ENCODE peak calls at places on chromosomes 1 and 21, in ten cellular contexts. E is H1; R is HT1080; M is mesenchymal stem cell; X is DMS153; L is left cardiac atrium; D is HFFc6; T is activated CD4-positive, alpha-beta T cell treated with anti-CD3 and anti-CD28 coated beads, Interleukin-2, amount 50 U/mL, for 1 hour; J is ACHN; K is mesothelial cell of epicardium. C is an unnamed sample.

GRCh38 chr21:44865561-44866280 is 7.8 kb downstream of the PTTG1IP start:
- DNase-seq in X (no peak), L (no peak), E (no peak), M (no peak), D (no peak), J (no peak), R (peak; percentile 21), K (no peak), T (peak; percentile 19), C (no peak)

GRCh38 chr1:5768014-5768413 is 224.2 kb downstream of the NPHP4 start:
- DNase-seq in R (no peak), E (no peak), X (no peak), K (no peak), M (no peak), D (no peak), L (no peak), J (no peak), T (no peak), C (no peak)

GRCh38 chr1:176847052-176847451 is 317.5 kb downstream of the ASTN1 start:
- DNase-seq in X (no peak), M (no peak), R (no peak), J (no peak), D (no peak), K (no peak), L (no peak), E (no peak), T (no peak), C (no peak)

GRCh38 chr1:7356079-7356478 is 415.0 kb upstream of the VAMP3 start:
- DNase-seq in D (no peak), L (no peak), M (no peak), T (no peak), R (no peak), K (no peak), X (peak; percentile 30), J (no peak), E (no peak), C (no peak)

GRCh38 chr1:67652800-67653199 is 32.2 kb upstream of the GADD45A start:
- DNase-seq in E (no peak), L (no peak), J (peak; percentile 27), K (no peak), M (peak; percentile 80), T (no peak), R (peak; percentile 84), D (peak; percentile 69), X (no peak), C (peak; percentile 94)

GRCh38 chr1:117573386-117574040 is 32.3 kb upstream of the TENT5C start:
- DNase-seq in D (no peak), L (no peak), J (no peak), M (peak; percentile 12), R (peak; percentile 59), X (no peak), E (no peak), K (peak; percentile 7), T (no peak), C (peak; percentile 27)

GRCh38 chr1:201032408-201032807 is 8.9 kb upstream of the KIF21B start:
- DNase-seq in D (no peak), X (no peak), L (no peak), K (no peak), R (no peak), M (no peak), E (no peak), J (no peak), T (no peak), C (no peak)

GRCh38 chr1:201125805-201126204 is 1.2 kb downstream of the ASCL5 start:
- DNase-seq in M (no peak), D (no peak), L (no peak), X (no peak), T (no peak), R (no peak), E (no peak), K (no peak), J (no peak), C (no peak)

GRCh38 chr1:61139324-61140055 is 57.1 kb downstream of the NFIA start:
- DNase-seq in X (no peak), T (no peak), K (no peak), L (no peak), M (peak; percentile 61), J (no peak), D (peak; percentile 77), E (no peak), R (peak; percentile 43), C (peak; percentile 91)

GRCh38 chr1:200129480-200129879 is 102.0 kb downstream of the NR5A2 start:
- DNase-seq in E (no peak), J (no peak), D (no peak), K (no peak), X (peak; percentile 33), L (no peak), T (no peak), R (no peak), M (peak; percentile 9), C (no peak)

GRCh38 chr1:233368106-233368783 is 40.7 kb downstream of the MAP3K21 start:
- DNase-seq in D (no peak), M (peak; percentile 48), L (no peak), T (no peak), E (no peak), X (no peak), R (peak; percentile 59), K (no peak), J (peak; percentile 64), C (no peak)

GRCh38 chr1:61122389-61122788 is 40.0 kb downstream of the NFIA start:
- DNase-seq in K (no peak), L (no peak), T (no peak), J (no peak), E (no peak), D (no peak), R (no peak), X (no peak), M (no peak), C (no peak)

GRCh38 chr1:42184616-42185015 is 20.1 kb upstream of the GUCA2A start:
- DNase-seq in E (no peak), D (no peak), T (no peak), K (no peak), X (no peak), L (no peak), M (no peak), R (peak; percentile 47), J (no peak), C (no peak)

GRCh38 chr1:26391450-26391849 is 18.9 kb upstream of the ZNF683 start:
- DNase-seq in R (peak; percentile 63), M (peak; percentile 66), E (no peak), L (no peak), X (peak; percentile 28), J (peak; percentile 53), K (no peak), D (peak; percentile 53), T (peak; percentile 42), C (peak; percentile 52)

GRCh38 chr1:109388208-109388711 is 9.5 kb downstream of the SORT1 start:
- DNase-seq in L (no peak), M (no peak), E (no peak), T (no peak), D (no peak), J (no peak), K (no peak), R (no peak), X (no peak), C (no peak)

GRCh38 chr1:244915736-244916135 is 51.4 kb upstream of the HNRNPU start:
- DNase-seq in K (no peak), T (no peak), D (no peak), L (no peak), X (no peak), E (no peak), J (no peak), M (no peak), R (no peak), C (no peak)

GRCh38 chr1:106925750-106926149 is 130.7 kb upstream of the PRMT6 start:
- DNase-seq in R (no peak), X (no peak), L (no peak), M (no peak), D (no peak), K (no peak), J (no peak), E (no peak), T (no peak), C (no peak)

GRCh38 chr1:248243204-248243603 is 12.0 kb downstream of the OR2M4 start:
- DNase-seq in J (peak; percentile 61), E (peak; percentile 42), X (peak; percentile 54), R (peak; percentile 39), L (peak; percentile 11), M (no peak), K (no peak), T (no peak), D (peak; percentile 5), C (peak; percentile 29)

GRCh38 chr1:182085726-182086125 is 24.2 kb upstream of the ZNF648 start:
- DNase-seq in K (no peak), R (no peak), J (no peak), M (no peak), X (no peak), E (no peak), D (no peak), T (no peak), L (no peak), C (no peak)

GRCh38 chr1:160058087-160058486 is 11.9 kb downstream of the KCNJ10 start:
- DNase-seq in T (no peak), D (no peak), E (no peak), M (peak; percentile 5), K (no peak), R (no peak), J (peak; percentile 41), L (no peak), X (no peak), C (peak; percentile 20)

GRCh38 chr1:58447891-58448290 is 98.6 kb downstream of the OMA1 start:
- DNase-seq in T (no peak), L (no peak), E (no peak), M (no peak), R (no peak), D (peak; percentile 57), J (no peak), X (no peak), K (no peak), C (no peak)

GRCh38 chr21:30996728-30997127 is 41.5 kb downstream of the KRTAP19-8 start:
- DNase-seq in E (no peak), R (no peak), M (no peak), T (no peak), J (no peak), X (no peak), K (no peak), L (no peak), D (no peak), C (no peak)

GRCh38 chr1:78232630-78233029 is 186.9 kb downstream of the GIPC2 start:
- DNase-seq in D (no peak), X (no peak), R (no peak), T (no peak), L (no peak), K (no peak), J (no peak), E (no peak), M (no peak), C (no peak)

GRCh38 chr1:36913016-36913415 is 121.3 kb downstream of the GRIK3 start:
- DNase-seq in D (no peak), M (no peak), E (no peak), K (no peak), J (no peak), R (no peak), T (no peak), X (no peak), L (no peak), C (no peak)

GRCh38 chr1:71089536-71090270 is 8.9 kb upstream of the ZRANB2 start:
- DNase-seq in E (no peak), M (peak; percentile 80), R (peak; percentile 32), J (no peak), L (no peak), X (no peak), T (no peak), D (peak; percentile 68), K (no peak), C (peak; percentile 77)